ENCODE peak calls at places on chromosomes 3 and 15, in four cellular contexts. One of them, this sample, is unnamed.

GRCh38 chr15:57994468-57995154 is 70.9 kb downstream of the ALDH1A2 start:
- DNase-seq in K562: no peak
- DNase-seq in HepG2: no peak
- DNase-seq in GM12878: no peak
- DNase-seq in this sample: no peak

GRCh38 chr15:61715082-61715481 is 345.2 kb downstream of the VPS13C start:
- DNase-seq in GM12878: no peak
- DNase-seq in K562: no peak
- DNase-seq in HepG2: no peak
- DNase-seq in this sample: no peak

GRCh38 chr15:97791824-97792792 is 168.4 kb upstream of the ARRDC4 start:
- DNase-seq in GM12878: no peak
- DNase-seq in K562: no peak
- DNase-seq in HepG2: no peak
- DNase-seq in this sample: peak

GRCh38 chr3:8739757-8740508 is 6.3 kb downstream of the CAV3 start:
- DNase-seq in HepG2: peak
- DNase-seq in K562: no peak
- DNase-seq in GM12878: no peak
- DNase-seq in this sample: no peak

GRCh38 chr15:91186892-91187644 is 87.0 kb downstream of the SV2B start:
- DNase-seq in HepG2: peak
- DNase-seq in K562: no peak
- DNase-seq in GM12878: no peak
- DNase-seq in this sample: no peak

GRCh38 chr15:58527573-58528196 is 95.9 kb downstream of the LIPC start:
- DNase-seq in GM12878: no peak
- DNase-seq in HepG2: no peak
- DNase-seq in K562: no peak
- DNase-seq in this sample: no peak

GRCh38 chr3:131848111-131848510 is 186.7 kb downstream of the CPNE4 start:
- DNase-seq in GM12878: no peak
- DNase-seq in K562: no peak
- DNase-seq in HepG2: no peak
- DNase-seq in this sample: no peak

GRCh38 chr3:23365066-23365465 is 161.9 kb downstream of the UBE2E2 start:
- DNase-seq in GM12878: no peak
- DNase-seq in HepG2: no peak
- DNase-seq in K562: no peak
- DNase-seq in this sample: no peak

GRCh38 chr3:41338276-41338675 is 139.0 kb downstream of the CTNNB1 start:
- DNase-seq in HepG2: no peak
- DNase-seq in K562: no peak
- DNase-seq in GM12878: no peak
- DNase-seq in this sample: no peak

DNA sequence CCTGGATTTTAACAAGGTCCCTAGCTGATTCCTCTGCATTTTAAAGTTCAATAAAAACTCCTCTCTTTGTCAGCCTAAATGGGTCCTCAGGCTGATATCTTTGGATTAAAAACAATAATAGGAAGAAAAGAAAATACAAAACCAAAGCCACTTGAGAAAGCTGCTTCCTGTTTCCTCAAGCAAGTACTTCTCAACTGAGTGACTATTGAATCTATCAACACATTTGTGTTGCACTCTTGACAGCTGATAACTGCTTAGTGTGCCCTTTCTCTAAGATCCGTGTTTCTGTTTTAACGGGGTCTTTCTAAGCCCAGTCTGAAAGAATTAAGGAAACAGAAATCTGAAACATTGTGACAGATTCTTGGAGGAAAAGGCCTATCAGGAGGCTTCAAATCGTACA is 410.7 kb downstream of the GRM7 start:
- DNase-seq in K562: no peak
- DNase-seq in GM12878: no peak
- DNase-seq in HepG2: no peak
- DNase-seq in this sample: no peak
- TF ChIP-seq NR2C2 in K562: no peak
- TF ChIP-seq NR2C2 in GM12878: no peak
- TF ChIP-seq NR2C2 in HepG2: no peak
- TF ChIP-seq NR2C2 in this sample: no peak

GRCh38 chr3:100900671-100901070 is 92.5 kb downstream of the ABI3BP start:
- DNase-seq in K562: no peak
- DNase-seq in HepG2: no peak
- DNase-seq in GM12878: no peak
- DNase-seq in this sample: no peak
- TF ChIP-seq NR2C2 in K562: no peak
- TF ChIP-seq NR2C2 in HepG2: no peak
- TF ChIP-seq NR2C2 in GM12878: no peak
- TF ChIP-seq NR2C2 in this sample: no peak

GRCh38 chr3:187931770-187932278 is 186.6 kb upstream of the BCL6 start:
- DNase-seq in K562: no peak
- DNase-seq in HepG2: no peak
- DNase-seq in GM12878: no peak
- DNase-seq in this sample: no peak

GRCh38 chr3:187936676-187937075 is 191.4 kb upstream of the BCL6 start:
- DNase-seq in K562: no peak
- DNase-seq in HepG2: no peak
- DNase-seq in GM12878: no peak
- DNase-seq in this sample: no peak

GRCh38 chr3:187932530-187932929 is 187.3 kb upstream of the BCL6 start:
- DNase-seq in K562: no peak
- DNase-seq in GM12878: no peak
- DNase-seq in HepG2: no peak
- DNase-seq in this sample: no peak

GRCh38 chr3:187939891-187940290 is 194.6 kb upstream of the BCL6 start:
- DNase-seq in GM12878: no peak
- DNase-seq in K562: no peak
- DNase-seq in HepG2: no peak
- DNase-seq in this sample: no peak

GRCh38 chr3:187935623-187936156 is 190.4 kb upstream of the BCL6 start:
- DNase-seq in GM12878: peak
- DNase-seq in HepG2: no peak
- DNase-seq in K562: no peak
- DNase-seq in this sample: no peak
- TF ChIP-seq NR2C2 in GM12878: no peak
- TF ChIP-seq NR2C2 in HepG2: no peak
- TF ChIP-seq NR2C2 in K562: no peak
- TF ChIP-seq NR2C2 in this sample: no peak

GRCh38 chr3:45223889-45224730 is 2.0 kb downstream of the TMEM158 start:
- DNase-seq in GM12878: no peak
- DNase-seq in HepG2: no peak
- DNase-seq in K562: no peak
- DNase-seq in this sample: no peak
- TF ChIP-seq NR2C2 in GM12878: no peak
- TF ChIP-seq NR2C2 in HepG2: no peak
- TF ChIP-seq NR2C2 in K562: no peak
- TF ChIP-seq NR2C2 in this sample: no peak

DNA sequence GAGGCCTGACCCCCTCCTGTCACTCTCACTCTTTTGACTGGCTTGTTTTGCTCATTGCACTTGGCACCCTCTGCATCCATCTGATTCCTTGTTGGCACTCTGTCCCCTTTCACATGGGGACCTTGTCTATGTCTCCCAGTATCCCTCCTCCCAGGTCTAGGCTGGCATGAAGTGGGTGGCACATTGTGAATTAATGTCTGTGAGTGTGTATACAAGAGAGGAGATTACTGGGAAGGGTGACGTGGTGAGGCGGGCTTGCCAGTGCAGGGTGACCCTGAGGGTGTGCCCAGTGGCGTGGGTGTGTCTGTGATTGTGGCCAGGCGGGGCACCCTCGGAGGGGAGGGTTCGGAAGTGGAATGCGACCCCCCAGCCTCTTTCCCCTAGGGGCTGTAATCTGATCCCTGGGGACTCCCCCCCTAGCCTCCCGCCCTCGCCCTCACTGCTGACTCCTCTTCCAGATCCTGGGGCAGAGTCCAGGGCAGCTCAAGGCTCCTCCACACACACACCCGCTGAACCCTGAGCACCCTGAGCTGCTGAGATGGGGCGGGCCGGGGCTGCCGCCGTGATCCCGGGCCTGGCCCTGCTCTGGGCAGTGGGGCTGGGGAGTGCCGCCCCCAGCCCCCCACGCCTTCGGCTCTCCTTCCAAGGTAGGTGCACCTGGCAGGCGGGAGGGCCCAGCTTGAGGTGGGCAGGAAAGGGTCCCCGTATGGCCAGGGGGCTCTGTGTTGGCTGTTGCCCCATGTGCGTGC is at the start of gene SEMA3B:
- DNase-seq in HepG2: peak
- DNase-seq in GM12878: no peak
- DNase-seq in K562: no peak
- DNase-seq in this sample: no peak
- TF ChIP-seq NR2C2 in HepG2: no peak
- TF ChIP-seq NR2C2 in GM12878: no peak
- TF ChIP-seq NR2C2 in K562: no peak
- TF ChIP-seq NR2C2 in this sample: no peak

GRCh38 chr15:29812384-29812694 is 9.9 kb downstream of the TJP1 start:
- DNase-seq in HepG2: no peak
- DNase-seq in K562: no peak
- DNase-seq in GM12878: no peak
- DNase-seq in this sample: no peak
- TF ChIP-seq NR2C2 in HepG2: no peak
- TF ChIP-seq NR2C2 in K562: no peak
- TF ChIP-seq NR2C2 in GM12878: no peak
- TF ChIP-seq NR2C2 in this sample: no peak

DNA sequence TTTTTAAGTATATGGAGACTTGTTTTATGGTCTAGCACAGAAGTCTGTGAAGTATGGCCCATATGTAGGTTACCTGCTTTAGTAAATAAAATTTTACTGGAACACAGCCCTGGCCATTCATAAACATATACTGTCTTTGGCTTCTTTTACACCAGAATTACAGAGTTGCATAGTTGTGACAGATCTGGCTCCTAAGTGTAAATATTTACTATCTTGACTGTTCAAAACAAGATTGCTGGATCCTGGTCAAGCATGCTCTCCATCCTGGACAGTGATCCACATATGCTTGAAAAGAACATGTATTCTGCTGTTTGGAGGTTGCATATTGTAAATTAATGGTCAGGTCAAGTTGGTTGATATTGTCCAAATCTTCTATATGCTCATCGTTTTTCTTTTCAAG is 57.9 kb downstream of the STT3B start:
- DNase-seq in HepG2: no peak
- DNase-seq in GM12878: no peak
- DNase-seq in K562: no peak
- DNase-seq in this sample: no peak
- TF ChIP-seq NR2C2 in HepG2: no peak
- TF ChIP-seq NR2C2 in GM12878: no peak
- TF ChIP-seq NR2C2 in K562: no peak
- TF ChIP-seq NR2C2 in this sample: no peak

GRCh38 chr15:77455696-77456293 is 35.1 kb downstream of the HMG20A start:
- DNase-seq in K562: no peak
- DNase-seq in GM12878: no peak
- DNase-seq in HepG2: no peak
- DNase-seq in this sample: no peak
- TF ChIP-seq NR2C2 in K562: no peak
- TF ChIP-seq NR2C2 in GM12878: no peak
- TF ChIP-seq NR2C2 in HepG2: no peak
- TF ChIP-seq NR2C2 in this sample: no peak

DNA sequence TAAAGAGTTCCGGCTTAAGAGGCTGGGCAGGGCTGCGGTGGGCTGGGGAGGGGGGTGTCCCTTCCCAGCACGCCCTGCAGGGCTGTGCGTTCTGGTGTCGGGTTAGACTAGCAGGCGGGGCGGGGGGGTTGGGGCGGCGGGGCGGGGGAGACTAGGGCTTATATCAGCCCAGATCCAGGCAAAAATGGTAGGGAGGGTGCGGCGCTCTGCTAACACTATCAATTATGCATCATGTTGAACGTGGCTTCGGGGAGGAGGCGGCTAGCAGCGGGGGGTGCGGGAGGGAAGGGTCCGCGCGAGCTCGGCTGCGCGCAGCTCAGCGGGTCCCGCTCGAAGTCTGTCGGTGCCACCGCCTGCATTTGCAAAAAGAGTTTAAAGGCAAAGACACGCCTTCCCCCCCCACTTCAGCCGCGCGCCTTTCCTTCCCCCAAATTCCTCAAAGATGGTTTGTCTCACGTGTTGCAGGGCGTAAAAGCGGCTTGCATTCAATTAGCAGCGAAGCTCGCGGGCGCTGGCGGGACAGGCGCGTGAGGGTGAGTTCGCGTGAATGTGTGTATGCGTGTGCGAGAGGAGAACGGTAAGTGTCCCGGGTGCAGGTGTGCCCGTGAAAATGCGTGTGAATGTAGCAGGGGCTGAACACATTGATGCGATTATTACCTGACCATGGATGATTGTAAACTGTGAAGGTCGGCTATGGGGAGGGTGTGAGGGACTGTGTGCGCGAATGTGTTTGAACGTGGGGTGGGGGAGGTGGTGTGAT is at the start of gene ISLR2:
- DNase-seq in HepG2: no peak
- DNase-seq in K562: peak
- DNase-seq in GM12878: no peak
- DNase-seq in this sample: peak
- TF ChIP-seq NR2C2 in HepG2: no peak
- TF ChIP-seq NR2C2 in K562: no peak
- TF ChIP-seq NR2C2 in GM12878: no peak
- TF ChIP-seq NR2C2 in this sample: no peak

GRCh38 chr3:186785517-186786018 is 2.2 kb downstream of the EIF4A2 start:
- DNase-seq in HepG2: no peak
- DNase-seq in GM12878: no peak
- DNase-seq in K562: no peak
- DNase-seq in this sample: no peak

GRCh38 chr3:186782542-186783069 is 771 bp upstream of the EIF4A2 start:
- DNase-seq in K562: no peak
- DNase-seq in HepG2: peak
- DNase-seq in GM12878: no peak
- DNase-seq in this sample: no peak

GRCh38 chr3:186783731-186784515 is 546 bp downstream of the EIF4A2 start:
- DNase-seq in K562: peak
- DNase-seq in GM12878: no peak
- DNase-seq in HepG2: peak
- DNase-seq in this sample: peak

GRCh38 chr3:186784820-186785516 is 1.6 kb downstream of the EIF4A2 start:
- DNase-seq in HepG2: no peak
- DNase-seq in K562: no peak
- DNase-seq in GM12878: no peak
- DNase-seq in this sample: no peak

GRCh38 chr3:186783070-186783730 is at the start of gene EIF4A2:
- DNase-seq in HepG2: peak
- DNase-seq in K562: peak
- DNase-seq in GM12878: no peak
- DNase-seq in this sample: peak
- TF ChIP-seq NR2C2 in HepG2: no peak
- TF ChIP-seq NR2C2 in K562: peak
- TF ChIP-seq NR2C2 in GM12878: no peak
- TF ChIP-seq NR2C2 in this sample: no peak